ENCODE peak calls at places on chromosomes 3 and 15, in nine cellular contexts. F is left ventricle myocardium inferior, Q is BJ, N is prostate gland, C is retinal pigment epithelial cell, S is PC-3, U is AG10803, O is fibroblast of the aortic adventitia, J is choroid plexus epithelial cell. G is an unnamed sample.

GRCh38 chr3:166526878-166527277 is 689.7 kb upstream of the BCHE start:
- DNase-seq in C (no peak), Q (no peak), N (no peak), F (no peak), U (no peak), S (no peak), O (no peak), J (no peak), G (no peak)

GRCh38 chr3:190059242-190059590 is 61.5 kb downstream of the P3H2 start:
- DNase-seq in Q (no peak), C (no peak), O (no peak), N (no peak), J (peak; percentile 59), F (no peak), U (no peak), S (no peak), G (peak; percentile 33)

GRCh38 chr3:160577551-160578195 is 12.3 kb upstream of the KPNA4 start:
- DNase-seq in Q (no peak), C (no peak), S (peak; percentile 85), U (no peak), N (no peak), F (no peak), O (peak; percentile 58), J (peak; percentile 58), G (peak; percentile 34)

GRCh38 chr3:97821413-97821809 is 400 bp upstream of the CRYBG3 start:
- DNase-seq in U (no peak), N (peak; percentile 19), J (peak; percentile 77), O (peak; percentile 49), S (no peak), Q (no peak), C (peak; percentile 21), F (peak; percentile 38), G (peak; percentile 57)

GRCh38 chr15:35648941-35649340 is 103.0 kb upstream of the DPH6 start:
- DNase-seq in F (no peak), N (no peak), U (no peak), S (no peak), J (no peak), Q (no peak), C (no peak), O (no peak), G (no peak)

GRCh38 chr3:28840976-28841376 is 439.9 kb upstream of the RBMS3 start:
- DNase-seq in J (no peak), F (no peak), O (no peak), N (no peak), S (peak; percentile 12), U (no peak), C (peak; percentile 32), Q (no peak), G (no peak)

GRCh38 chr15:63041982-63042878 is at the start of gene TPM1:
- DNase-seq in S (peak; percentile 49), F (peak; percentile 88), Q (peak; percentile 70), N (peak; percentile 63), C (peak; percentile 72), O (peak; percentile 91), J (peak; percentile 90), U (peak; percentile 95), G (peak; percentile 93)

GRCh38 chr3:1805331-1805730 is 293.3 kb upstream of the CNTN4 start:
- DNase-seq in Q (no peak), U (no peak), N (no peak), O (no peak), C (no peak), F (no peak), S (no peak), J (no peak), G (no peak)

GRCh38 chr15:61517776-61518175 is 288.7 kb upstream of the RORA start:
- DNase-seq in O (no peak), N (no peak), Q (no peak), U (peak; percentile 14), F (no peak), S (no peak), C (no peak), J (no peak), G (no peak)

GRCh38 chr3:185629554-185630181 is 43.6 kb downstream of the SENP2 start:
- DNase-seq in S (no peak), Q (no peak), C (no peak), F (no peak), N (no peak), U (no peak), J (peak; percentile 35), O (no peak), G (no peak)

DNA sequence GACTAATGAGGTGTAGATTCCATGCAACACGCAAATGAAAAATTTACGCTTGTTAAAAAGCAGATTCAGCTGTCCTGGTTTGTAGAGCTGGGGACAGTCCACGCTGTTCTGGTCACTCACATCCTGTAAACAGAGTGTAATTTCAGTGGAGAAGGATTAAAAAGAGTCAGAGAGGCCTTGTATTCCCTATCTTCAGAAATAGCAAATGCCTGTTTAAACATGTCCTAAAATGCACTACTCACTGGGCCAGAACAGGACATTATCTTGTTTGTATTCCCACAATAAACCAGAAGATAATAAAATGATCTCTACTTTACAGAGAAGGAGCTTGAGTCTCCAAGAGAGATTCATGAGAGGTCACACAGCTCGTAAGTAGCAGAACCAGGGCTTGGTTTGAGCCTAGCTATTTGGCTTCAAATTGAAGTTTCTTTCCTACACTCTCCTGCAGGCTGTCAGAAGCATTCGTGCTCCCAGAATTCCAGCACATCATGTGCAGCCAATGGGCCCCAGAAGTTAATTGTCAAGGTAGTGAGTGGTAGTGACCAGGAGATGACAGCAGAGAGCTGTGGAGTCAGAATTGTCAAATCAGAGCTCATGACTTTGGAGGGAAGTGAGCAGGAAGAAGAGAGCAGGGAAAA is 242.5 kb downstream of the ATP8B4 start:
- DNase-seq in S (peak; percentile 42), J (peak; percentile 9), C (no peak), O (peak; percentile 68), F (peak; percentile 19), Q (no peak), U (no peak), N (peak; percentile 6), G (no peak)
- H3K4me3 ChIP-seq in S (no peak overlapping the region), J (no peak overlapping the region), C (no peak overlapping the region), O (no peak overlapping the region), F (peak overlapping the region; percentile 26), Q (no peak overlapping the region), U (no peak overlapping the region), N (no peak overlapping the region), G (no peak overlapping the region)

DNA sequence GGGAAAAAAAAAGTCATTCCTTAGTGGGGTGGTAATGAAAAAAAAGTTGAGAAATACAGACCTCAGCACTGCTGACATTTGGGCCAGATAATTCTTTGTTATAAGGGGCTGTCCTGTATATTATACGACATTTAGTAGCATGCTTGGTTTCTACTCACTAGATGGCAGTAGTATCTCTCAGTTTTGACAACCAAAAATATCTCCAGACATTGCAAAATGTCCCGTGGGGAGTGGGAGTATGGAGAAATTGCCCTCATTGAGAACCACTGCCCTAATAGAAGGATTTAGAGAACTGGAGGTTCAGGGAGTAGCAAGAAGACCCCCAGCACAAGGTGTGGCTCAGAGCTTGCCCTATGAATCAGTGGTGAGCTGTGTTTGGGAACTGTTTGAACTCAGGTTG is 28.6 kb upstream of the TEX264 start:
- DNase-seq in F (no peak), O (no peak), C (no peak), U (peak; percentile 8), S (peak; percentile 38), Q (no peak), N (no peak), J (peak; percentile 47), G (peak; percentile 45)
- TF ChIP-seq CTCF in F (peak; percentile 49), O (peak; percentile 26), C (peak; percentile 34), U (peak; percentile 41), S (peak; percentile 67), Q (peak; percentile 27), N (no peak), J (peak; percentile 54), G (peak; percentile 49)

GRCh38 chr15:74490339-74490689 is 29.4 kb upstream of the UBL7 start:
- DNase-seq in S (no peak), N (no peak), O (no peak), Q (no peak), U (no peak), F (no peak), C (no peak), J (no peak), G (no peak)
- H3K4me3 ChIP-seq in S (no peak overlapping the region), N (no peak overlapping the region), O (no peak overlapping the region), Q (no peak overlapping the region), U (no peak overlapping the region), F (no peak overlapping the region), C (no peak overlapping the region), J (no peak overlapping the region), G (no peak overlapping the region)

GRCh38 chr3:26018889-26019288 is 229.0 kb downstream of the OXSM start:
- DNase-seq in F (no peak), O (no peak), C (no peak), U (no peak), S (no peak), Q (no peak), N (no peak), J (no peak), G (no peak)

GRCh38 chr3:26011276-26011675 is 221.4 kb downstream of the OXSM start:
- DNase-seq in Q (no peak), S (no peak), O (no peak), J (no peak), N (no peak), F (no peak), C (no peak), U (no peak), G (no peak)

GRCh38 chr3:26015752-26016151 is 225.9 kb downstream of the OXSM start:
- DNase-seq in J (no peak), S (no peak), Q (no peak), F (no peak), U (no peak), C (no peak), N (no peak), O (no peak), G (no peak)
- TF ChIP-seq CTCF in J (no peak), S (no peak), Q (no peak), F (no peak), U (no peak), C (no peak), N (no peak), O (no peak), G (no peak)

DNA sequence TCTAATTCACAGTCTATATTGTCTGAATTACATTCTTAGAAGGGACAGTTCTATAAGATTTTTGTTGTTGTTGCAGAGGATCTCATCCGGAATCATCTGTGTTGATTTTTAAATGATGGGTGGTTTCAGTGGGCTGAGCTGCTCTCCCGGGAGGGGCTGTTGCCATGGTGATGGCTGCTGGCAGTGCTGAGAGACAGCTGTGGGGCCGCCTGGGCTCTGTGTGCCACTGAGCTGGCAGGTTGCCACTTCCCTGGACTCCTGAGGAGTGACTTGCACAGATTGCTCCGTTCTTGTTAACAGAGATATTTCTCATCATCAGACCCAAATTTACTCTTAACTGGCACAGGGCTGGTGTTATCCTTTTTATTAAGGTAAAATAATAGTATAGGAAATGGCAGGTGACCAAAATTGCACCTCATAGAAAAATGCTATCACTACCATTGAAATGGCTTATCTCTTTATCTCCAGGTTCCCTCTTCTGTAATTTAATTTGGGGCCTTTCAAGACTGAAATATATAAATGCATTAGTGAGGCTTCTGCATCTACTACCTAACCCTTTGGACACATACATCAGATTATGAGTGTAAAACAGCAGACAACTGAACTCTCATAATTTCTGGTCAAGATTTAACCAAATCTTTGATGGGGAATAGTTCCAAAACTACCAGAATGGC is 56.6 kb downstream of the NEK11 start:
- DNase-seq in F (peak; percentile 59), O (peak; percentile 15), S (no peak), N (peak; percentile 6), J (peak; percentile 25), Q (no peak), U (peak; percentile 24), C (peak; percentile 12), G (peak; percentile 40)
- H3K4me3 ChIP-seq in F (no peak overlapping the region), O (no peak overlapping the region), S (no peak overlapping the region), N (no peak overlapping the region), J (no peak overlapping the region), Q (no peak overlapping the region), U (no peak overlapping the region), C (no peak overlapping the region), G (no peak overlapping the region)